ENCODE peak calls at places on chromosomes 13 and 19, in nine cellular contexts. One of them, this sample, is unnamed.
A peak's percentile ranks its signal among the peaks of the same experiment; 100 is the strongest.

GRCh38 chr19:10122066-10122465 is 2.4 kb upstream of the EIF3G start:
- DNase-seq in CD8-positive, alpha-beta T cell: no peak
- DNase-seq in stomach: no peak
- DNase-seq in effector memory CD4-positive, alpha-beta T cell: no peak
- DNase-seq in colonic mucosa: no peak
- DNase-seq in lung: no peak
- DNase-seq in WERI-Rb-1: no peak
- DNase-seq in right cardiac atrium: peak; percentile 47
- DNase-seq in IMR-90: peak; percentile 70
- DNase-seq in this sample: peak; percentile 47

GRCh38 chr19:46962030-46962570 is 57.5 kb upstream of the NPAS1 start:
- DNase-seq in stomach: no peak
- DNase-seq in right cardiac atrium: no peak
- DNase-seq in WERI-Rb-1: no peak
- DNase-seq in lung: no peak
- DNase-seq in CD8-positive, alpha-beta T cell: no peak
- DNase-seq in IMR-90: peak; percentile 30
- DNase-seq in colonic mucosa: no peak
- DNase-seq in effector memory CD4-positive, alpha-beta T cell: no peak
- DNase-seq in this sample: no peak

GRCh38 chr13:77584111-77584510 is 48.6 kb downstream of the SCEL start:
- DNase-seq in lung: no peak
- DNase-seq in right cardiac atrium: no peak
- DNase-seq in colonic mucosa: no peak
- DNase-seq in stomach: no peak
- DNase-seq in effector memory CD4-positive, alpha-beta T cell: no peak
- DNase-seq in CD8-positive, alpha-beta T cell: no peak
- DNase-seq in IMR-90: no peak
- DNase-seq in WERI-Rb-1: no peak
- DNase-seq in this sample: no peak

GRCh38 chr19:20503536-20503935 is 62.0 kb downstream of the ZNF737 start:
- DNase-seq in WERI-Rb-1: no peak
- DNase-seq in stomach: peak; percentile 26
- DNase-seq in right cardiac atrium: no peak
- DNase-seq in CD8-positive, alpha-beta T cell: no peak
- DNase-seq in IMR-90: peak; percentile 35
- DNase-seq in colonic mucosa: no peak
- DNase-seq in lung: peak; percentile 35
- DNase-seq in effector memory CD4-positive, alpha-beta T cell: no peak
- DNase-seq in this sample: peak; percentile 21

GRCh38 chr13:93670858-93671257 is 444.3 kb downstream of the GPC6 start:
- DNase-seq in lung: no peak
- DNase-seq in WERI-Rb-1: no peak
- DNase-seq in effector memory CD4-positive, alpha-beta T cell: no peak
- DNase-seq in right cardiac atrium: no peak
- DNase-seq in stomach: no peak
- DNase-seq in IMR-90: no peak
- DNase-seq in colonic mucosa: no peak
- DNase-seq in CD8-positive, alpha-beta T cell: no peak
- DNase-seq in this sample: no peak

GRCh38 chr19:15249560-15249874 is 17.3 kb upstream of the EPHX3 start:
- DNase-seq in lung: no peak
- DNase-seq in IMR-90: no peak
- DNase-seq in CD8-positive, alpha-beta T cell: no peak
- DNase-seq in WERI-Rb-1: no peak
- DNase-seq in stomach: no peak
- DNase-seq in colonic mucosa: no peak
- DNase-seq in right cardiac atrium: no peak
- DNase-seq in effector memory CD4-positive, alpha-beta T cell: no peak
- DNase-seq in this sample: no peak

GRCh38 chr19:6970478-6970877 is 50.8 kb downstream of the MBD3L2B start:
- DNase-seq in CD8-positive, alpha-beta T cell: no peak
- DNase-seq in effector memory CD4-positive, alpha-beta T cell: no peak
- DNase-seq in lung: no peak
- DNase-seq in stomach: no peak
- DNase-seq in colonic mucosa: no peak
- DNase-seq in IMR-90: no peak
- DNase-seq in WERI-Rb-1: no peak
- DNase-seq in right cardiac atrium: no peak
- DNase-seq in this sample: no peak

GRCh38 chr13:33245505-33245904 is 40.0 kb downstream of the STARD13 start:
- DNase-seq in colonic mucosa: no peak
- DNase-seq in CD8-positive, alpha-beta T cell: no peak
- DNase-seq in WERI-Rb-1: no peak
- DNase-seq in stomach: no peak
- DNase-seq in right cardiac atrium: no peak
- DNase-seq in IMR-90: no peak
- DNase-seq in lung: no peak
- DNase-seq in effector memory CD4-positive, alpha-beta T cell: no peak
- DNase-seq in this sample: no peak

GRCh38 chr19:14059093-14059480 is 2.8 kb downstream of the PALM3 start:
- DNase-seq in lung: no peak
- DNase-seq in IMR-90: no peak
- DNase-seq in WERI-Rb-1: peak; percentile 39
- DNase-seq in effector memory CD4-positive, alpha-beta T cell: peak; percentile 28
- DNase-seq in right cardiac atrium: no peak
- DNase-seq in CD8-positive, alpha-beta T cell: peak; percentile 57
- DNase-seq in stomach: peak; percentile 34
- DNase-seq in colonic mucosa: no peak
- DNase-seq in this sample: no peak

GRCh38 chr13:91758724-91759123 is 360.3 kb downstream of the GPC5 start:
- DNase-seq in lung: no peak
- DNase-seq in IMR-90: no peak
- DNase-seq in WERI-Rb-1: no peak
- DNase-seq in colonic mucosa: no peak
- DNase-seq in right cardiac atrium: no peak
- DNase-seq in effector memory CD4-positive, alpha-beta T cell: no peak
- DNase-seq in stomach: no peak
- DNase-seq in CD8-positive, alpha-beta T cell: no peak
- DNase-seq in this sample: no peak

GRCh38 chr13:20774746-20775145 is 985 bp upstream of the EEF1AKMT1 start:
- DNase-seq in right cardiac atrium: no peak
- DNase-seq in stomach: no peak
- DNase-seq in colonic mucosa: no peak
- DNase-seq in CD8-positive, alpha-beta T cell: no peak
- DNase-seq in effector memory CD4-positive, alpha-beta T cell: no peak
- DNase-seq in WERI-Rb-1: no peak
- DNase-seq in IMR-90: no peak
- DNase-seq in lung: no peak
- DNase-seq in this sample: no peak

GRCh38 chr13:100156786-100157185 is 67.9 kb downstream of the PCCA start:
- DNase-seq in right cardiac atrium: no peak
- DNase-seq in stomach: no peak
- DNase-seq in effector memory CD4-positive, alpha-beta T cell: no peak
- DNase-seq in CD8-positive, alpha-beta T cell: no peak
- DNase-seq in IMR-90: no peak
- DNase-seq in WERI-Rb-1: no peak
- DNase-seq in colonic mucosa: no peak
- DNase-seq in lung: no peak
- DNase-seq in this sample: no peak

GRCh38 chr13:88648598-88649373 is 977.6 kb downstream of the SLITRK5 start:
- DNase-seq in colonic mucosa: no peak
- DNase-seq in stomach: no peak
- DNase-seq in WERI-Rb-1: no peak
- DNase-seq in IMR-90: no peak
- DNase-seq in right cardiac atrium: no peak
- DNase-seq in lung: no peak
- DNase-seq in effector memory CD4-positive, alpha-beta T cell: no peak
- DNase-seq in CD8-positive, alpha-beta T cell: no peak
- DNase-seq in this sample: no peak

GRCh38 chr13:110240352-110240751 is 66.6 kb downstream of the COL4A1 start:
- DNase-seq in stomach: no peak
- DNase-seq in colonic mucosa: no peak
- DNase-seq in CD8-positive, alpha-beta T cell: no peak
- DNase-seq in effector memory CD4-positive, alpha-beta T cell: no peak
- DNase-seq in WERI-Rb-1: no peak
- DNase-seq in lung: no peak
- DNase-seq in IMR-90: no peak
- DNase-seq in right cardiac atrium: no peak
- DNase-seq in this sample: no peak
- H3K27ac ChIP-seq in stomach: peak overlapping the region; percentile 75
- H3K27ac ChIP-seq in colonic mucosa: no peak overlapping the region
- H3K27ac ChIP-seq in CD8-positive, alpha-beta T cell: no peak overlapping the region
- H3K27ac ChIP-seq in effector memory CD4-positive, alpha-beta T cell: no peak overlapping the region
- H3K27ac ChIP-seq in WERI-Rb-1: no peak overlapping the region
- H3K27ac ChIP-seq in lung: peak overlapping the region; percentile 55
- H3K27ac ChIP-seq in IMR-90: no peak overlapping the region
- H3K27ac ChIP-seq in right cardiac atrium: no peak overlapping the region
- H3K27ac ChIP-seq in this sample: no peak overlapping the region

DNA sequence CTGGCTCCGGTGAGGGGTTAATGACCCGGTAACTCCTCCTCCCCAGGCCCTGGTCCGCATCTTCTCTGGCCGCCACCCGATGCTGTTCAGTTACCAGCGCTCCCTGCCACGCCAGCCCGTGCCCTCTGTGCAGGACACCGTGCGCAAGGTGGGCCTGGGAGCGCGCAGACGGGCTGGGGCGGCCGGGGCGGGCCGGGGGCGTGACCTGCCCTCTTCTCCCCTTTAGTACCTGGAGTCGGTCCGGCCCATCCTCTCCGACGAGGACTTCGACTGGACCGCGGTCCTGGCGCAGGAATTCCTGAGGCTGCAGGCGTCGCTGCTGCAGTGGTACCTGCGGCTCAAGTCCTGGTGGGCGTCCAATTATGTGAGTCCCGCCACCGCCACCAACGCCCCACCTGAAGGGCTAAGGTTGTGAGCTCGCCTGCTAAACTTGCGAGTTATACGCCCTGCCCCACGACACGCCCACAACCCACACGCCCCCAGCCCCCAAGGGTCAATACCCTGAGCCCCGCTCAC is 10.4 kb downstream of the CPT1C start:
- DNase-seq in stomach: no peak
- DNase-seq in lung: no peak
- DNase-seq in effector memory CD4-positive, alpha-beta T cell: no peak
- DNase-seq in WERI-Rb-1: no peak
- DNase-seq in IMR-90: no peak
- DNase-seq in colonic mucosa: no peak
- DNase-seq in right cardiac atrium: no peak
- DNase-seq in CD8-positive, alpha-beta T cell: no peak
- DNase-seq in this sample: no peak
- H3K4me3 ChIP-seq in stomach: no peak overlapping the region
- H3K4me3 ChIP-seq in lung: no peak overlapping the region
- H3K4me3 ChIP-seq in effector memory CD4-positive, alpha-beta T cell: no peak overlapping the region
- H3K4me3 ChIP-seq in WERI-Rb-1: no peak overlapping the region
- H3K4me3 ChIP-seq in IMR-90: no peak overlapping the region
- H3K4me3 ChIP-seq in colonic mucosa: no peak overlapping the region
- H3K4me3 ChIP-seq in right cardiac atrium: no peak overlapping the region
- H3K4me3 ChIP-seq in CD8-positive, alpha-beta T cell: no peak overlapping the region
- H3K4me3 ChIP-seq in this sample: no peak overlapping the region

DNA sequence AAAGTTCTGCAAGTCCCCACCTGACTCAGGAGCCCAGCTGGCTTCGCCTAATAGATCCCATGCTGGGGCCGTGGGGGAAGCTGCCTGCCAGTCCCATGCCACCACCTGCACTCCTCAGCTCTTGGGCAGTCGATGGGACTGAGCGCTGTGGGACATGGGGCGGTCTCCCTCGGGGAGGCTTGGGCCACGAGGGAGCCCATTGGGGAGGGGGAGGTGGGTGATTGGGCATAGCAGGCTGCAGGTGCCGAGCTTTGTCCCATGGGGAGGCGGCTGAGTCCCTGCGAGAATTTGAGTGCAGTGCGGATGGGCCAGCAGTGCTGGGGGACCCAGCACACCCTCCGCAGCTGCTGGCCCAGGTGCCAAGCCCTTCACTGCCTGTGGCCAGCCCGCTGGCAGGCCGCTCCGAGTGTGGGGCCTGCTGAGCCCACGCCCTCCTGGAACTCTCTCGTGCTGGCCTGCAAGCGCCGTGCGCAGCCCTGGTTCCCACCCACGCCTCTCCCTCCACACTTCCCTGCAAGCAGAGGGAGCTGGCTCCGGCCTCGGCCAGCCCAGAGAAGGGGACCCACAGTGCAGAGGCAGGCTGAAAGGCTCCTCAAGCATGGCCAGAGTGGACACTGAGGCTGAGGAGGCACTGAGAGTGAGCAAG is 467.3 kb downstream of the IRS2 start:
- DNase-seq in CD8-positive, alpha-beta T cell: no peak
- DNase-seq in WERI-Rb-1: no peak
- DNase-seq in right cardiac atrium: no peak
- DNase-seq in colonic mucosa: no peak
- DNase-seq in lung: no peak
- DNase-seq in stomach: no peak
- DNase-seq in IMR-90: no peak
- DNase-seq in effector memory CD4-positive, alpha-beta T cell: no peak
- DNase-seq in this sample: no peak
- H3K27ac ChIP-seq in CD8-positive, alpha-beta T cell: no peak overlapping the region
- H3K27ac ChIP-seq in WERI-Rb-1: no peak overlapping the region
- H3K27ac ChIP-seq in right cardiac atrium: no peak overlapping the region
- H3K27ac ChIP-seq in colonic mucosa: no peak overlapping the region
- H3K27ac ChIP-seq in lung: no peak overlapping the region
- H3K27ac ChIP-seq in stomach: no peak overlapping the region
- H3K27ac ChIP-seq in IMR-90: no peak overlapping the region
- H3K27ac ChIP-seq in effector memory CD4-positive, alpha-beta T cell: no peak overlapping the region
- H3K27ac ChIP-seq in this sample: no peak overlapping the region

DNA sequence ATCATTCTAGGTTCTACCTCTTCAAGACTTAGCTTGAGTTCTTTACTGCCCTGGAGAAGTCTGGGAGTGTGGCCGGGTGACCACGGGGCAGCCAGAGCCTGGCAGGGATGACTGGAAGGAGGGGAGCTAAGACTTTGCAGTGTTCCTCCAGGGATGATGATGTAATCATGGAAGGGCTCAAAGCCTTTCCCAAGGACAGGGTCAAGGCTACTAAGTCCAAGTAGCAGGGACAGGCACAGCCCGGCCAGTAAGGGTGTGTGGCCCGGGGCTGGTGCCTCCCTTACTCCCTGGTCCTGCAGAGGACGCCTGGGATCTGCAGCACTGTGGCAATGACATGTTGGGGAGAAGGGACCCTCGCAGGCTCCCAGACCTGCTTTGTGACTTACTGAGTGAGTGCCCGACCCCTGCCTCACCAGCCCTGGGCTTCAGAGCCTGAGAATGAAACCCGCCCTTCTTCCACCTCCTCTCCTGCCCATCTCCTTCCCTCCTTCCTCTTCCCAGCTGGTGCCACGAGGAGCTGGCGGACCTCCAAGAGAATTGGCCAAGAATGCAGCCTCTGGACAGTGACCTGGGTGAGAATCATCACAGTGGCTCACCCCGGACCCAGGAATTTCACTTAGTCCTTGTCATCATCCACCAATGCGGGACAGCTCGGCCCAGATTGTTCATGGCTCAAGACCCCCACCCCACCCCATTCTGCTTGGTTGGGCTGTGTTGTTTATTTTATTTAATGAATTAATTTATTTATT is 15.6 kb upstream of the FBXO17 start:
- DNase-seq in effector memory CD4-positive, alpha-beta T cell: no peak
- DNase-seq in IMR-90: no peak
- DNase-seq in CD8-positive, alpha-beta T cell: no peak
- DNase-seq in WERI-Rb-1: no peak
- DNase-seq in stomach: no peak
- DNase-seq in colonic mucosa: no peak
- DNase-seq in right cardiac atrium: peak; percentile 17
- DNase-seq in lung: no peak
- DNase-seq in this sample: peak; percentile 2
- H3K4me3 ChIP-seq in effector memory CD4-positive, alpha-beta T cell: no peak overlapping the region
- H3K4me3 ChIP-seq in IMR-90: no peak overlapping the region
- H3K4me3 ChIP-seq in CD8-positive, alpha-beta T cell: no peak overlapping the region
- H3K4me3 ChIP-seq in WERI-Rb-1: no peak overlapping the region
- H3K4me3 ChIP-seq in stomach: no peak overlapping the region
- H3K4me3 ChIP-seq in colonic mucosa: no peak overlapping the region
- H3K4me3 ChIP-seq in right cardiac atrium: no peak overlapping the region
- H3K4me3 ChIP-seq in lung: no peak overlapping the region
- H3K4me3 ChIP-seq in this sample: no peak overlapping the region